ENCODE peak calls at places on chromosomes 16 and 17, in ten cellular contexts. E is heart right ventricle, V is stomach, J is IMR-90, L is body of pancreas, P is fibroblast of lung, M is osteoblast, K is choroid plexus epithelial cell, F is keratinocyte, N is kidney. B is an unnamed sample.

GRCh38 chr17:75267146-75267402 is 4.0 kb downstream of the MIF4GD start:
- DNase-seq in E (no peak), V (no peak), J (no peak), L (peak), P (no peak), M (no peak), K (no peak), F (no peak), N (no peak), B (no peak)

GRCh38 chr16:11308493-11309283 is 27.6 kb upstream of the PRM1 start:
- DNase-seq in E (no peak), V (no peak), J (no peak), L (no peak), P (no peak), M (peak), K (no peak), F (no peak), N (peak), B (no peak)

GRCh38 chr17:51801626-51802025 is 356.9 kb downstream of the CA10 start:
- DNase-seq in E (no peak), V (no peak), J (no peak), L (no peak), P (no peak), M (no peak), K (no peak), F (no peak), N (no peak), B (no peak)

GRCh38 chr17:29760279-29760721 is 137.6 kb upstream of the CORO6 start:
- DNase-seq in E (no peak), V (no peak), J (peak), L (no peak), P (peak), M (peak), K (peak), F (no peak), N (no peak), B (peak)

GRCh38 chr17:7712111-7712771 is 5.3 kb upstream of the DNAH2 start:
- DNase-seq in E (no peak), V (no peak), J (no peak), L (no peak), P (no peak), M (peak), K (peak), F (no peak), N (no peak), B (no peak)

GRCh38 chr16:85094176-85094805 is 18.0 kb downstream of the CIBAR2 start:
- DNase-seq in E (no peak), V (no peak), J (no peak), L (no peak), P (no peak), M (peak), K (no peak), F (no peak), N (no peak), B (no peak)

GRCh38 chr17:81436294-81436849 is 41.1 kb downstream of the BAHCC1 start:
- DNase-seq in E (peak), V (no peak), J (no peak), L (peak), P (no peak), M (no peak), K (no peak), F (no peak), N (no peak), B (peak)

GRCh38 chr17:17252149-17252810 is 15.3 kb upstream of the FLCN start:
- DNase-seq in E (no peak), V (no peak), J (no peak), L (no peak), P (no peak), M (no peak), K (no peak), F (no peak), N (no peak), B (peak)

GRCh38 chr16:3986235-3986544 is 105.7 kb upstream of the CREBBP start:
- DNase-seq in E (no peak), V (no peak), J (no peak), L (no peak), P (no peak), M (peak), K (no peak), F (no peak), N (no peak), B (no peak)

GRCh38 chr16:87993901-87994300 is 42.7 kb downstream of the BANP start:
- DNase-seq in E (no peak), V (no peak), J (no peak), L (no peak), P (no peak), M (no peak), K (no peak), F (no peak), N (no peak), B (no peak)

GRCh38 chr17:28727727-28728363 is 743 bp upstream of the NEK8 start:
- DNase-seq in E (peak), V (peak), J (peak), L (peak), P (peak), M (peak), K (peak), F (no peak), N (peak), B (peak)

GRCh38 chr17:46862949-46863348 is 11.6 kb downstream of the WNT9B start:
- DNase-seq in E (no peak), V (no peak), J (no peak), L (no peak), P (no peak), M (peak), K (no peak), F (no peak), N (peak), B (no peak)

GRCh38 chr17:3828151-3828851 is 17.7 kb downstream of the NCBP3 start:
- DNase-seq in E (no peak), V (peak), J (peak), L (no peak), P (peak), M (peak), K (peak), F (no peak), N (no peak), B (peak)

GRCh38 chr17:55264640-55265298 is at the start of gene HLF:
- DNase-seq in E (peak), V (peak), J (peak), L (peak), P (peak), M (peak), K (peak), F (no peak), N (peak), B (peak)

GRCh38 chr17:28125530-28126382 is 83.3 kb downstream of the NLK start:
- DNase-seq in E (no peak), V (no peak), J (no peak), L (peak), P (no peak), M (no peak), K (peak), F (no peak), N (no peak), B (no peak)

GRCh38 chr17:64313577-64313976 is 50.5 kb upstream of the TEX2 start:
- DNase-seq in E (no peak), V (no peak), J (no peak), L (no peak), P (no peak), M (no peak), K (no peak), F (no peak), N (no peak), B (no peak)

GRCh38 chr17:2921443-2921842 is 125.2 kb downstream of the RAP1GAP2 start:
- DNase-seq in E (no peak), V (no peak), J (no peak), L (no peak), P (no peak), M (no peak), K (no peak), F (no peak), N (no peak), B (no peak)

GRCh38 chr17:35449371-35449931 is 885 bp upstream of the SLFN13 start:
- DNase-seq in E (peak), V (peak), J (no peak), L (peak), P (peak), M (no peak), K (peak), F (no peak), N (peak), B (peak)

GRCh38 chr16:354286-354881 is 1.9 kb upstream of the AXIN1 start:
- DNase-seq in E (no peak), V (no peak), J (no peak), L (no peak), P (no peak), M (peak), K (no peak), F (peak), N (peak), B (no peak)

GRCh38 chr17:59892251-59892848 is 393 bp downstream of the TUBD1 start:
- DNase-seq in E (no peak), V (no peak), J (no peak), L (no peak), P (no peak), M (peak), K (no peak), F (no peak), N (peak), B (no peak)

GRCh38 chr16:12942861-12943260 is 41.5 kb downstream of the SHISA9 start:
- DNase-seq in E (no peak), V (no peak), J (no peak), L (no peak), P (no peak), M (no peak), K (no peak), F (no peak), N (no peak), B (no peak)

GRCh38 chr16:84826558-84826941 is 6.8 kb downstream of the CRISPLD2 start:
- DNase-seq in E (no peak), V (peak), J (peak), L (peak), P (no peak), M (peak), K (peak), F (no peak), N (no peak), B (peak)

GRCh38 chr17:74923538-74924249 is 379 bp upstream of the OTOP2 start:
- DNase-seq in E (peak), V (peak), J (peak), L (peak), P (peak), M (peak), K (peak), F (no peak), N (peak), B (peak)

DNA sequence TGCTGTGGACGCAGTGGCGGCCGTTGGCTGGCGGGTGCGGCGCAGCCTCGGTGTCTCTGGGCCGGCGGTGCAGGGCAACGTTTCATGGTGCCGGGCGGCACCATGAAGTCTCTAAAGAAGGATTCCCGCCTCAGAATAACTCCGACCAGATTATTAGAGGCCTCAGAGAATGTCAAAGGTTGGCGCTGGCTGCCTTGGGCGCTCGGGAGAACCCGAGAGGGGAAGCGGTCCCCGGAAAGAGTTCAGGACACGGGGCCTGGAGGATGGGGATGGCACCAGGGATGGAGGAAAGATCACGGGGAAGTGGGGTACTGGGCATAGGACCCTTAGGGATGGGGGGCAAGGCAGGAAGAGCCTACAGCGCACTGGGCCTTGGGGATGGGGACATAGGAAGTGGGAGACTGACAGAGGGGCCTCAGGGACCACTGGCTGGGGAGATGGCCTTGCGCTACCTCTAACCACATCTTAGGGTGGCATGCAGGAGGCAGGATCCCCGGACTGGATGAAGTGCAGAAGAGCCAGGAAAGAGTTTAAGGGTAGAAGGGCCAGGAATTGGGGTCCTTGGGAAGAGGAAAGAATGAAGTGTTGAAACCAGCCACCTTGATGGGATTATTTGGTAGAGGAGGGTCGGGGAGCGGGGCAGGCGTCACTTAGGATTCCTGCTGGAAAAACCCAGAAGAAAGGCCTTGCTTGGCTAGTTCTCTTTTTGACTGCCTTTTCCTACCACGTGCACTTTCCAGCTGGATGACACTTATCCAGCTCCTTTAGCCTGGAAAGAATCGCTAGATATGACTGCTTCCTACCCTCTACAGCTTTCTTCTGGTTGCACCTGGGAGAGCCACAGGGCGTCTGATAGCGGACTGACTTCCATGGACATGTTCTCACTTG is 578 bp downstream of the MYCBPAP start:
- DNase-seq in E (no peak), V (no peak), J (no peak), L (no peak), P (no peak), M (peak), K (no peak), F (no peak), N (peak), B (no peak)
- TF ChIP-seq CTCF in E (no peak), V (peak), J (no peak), L (no peak), P (no peak), M (no peak), K (no peak), F (no peak), N (no peak), B (no peak)

GRCh38 chr16:2787406-2787805 is at the start of gene PRSS33:
- DNase-seq in E (no peak), V (no peak), J (no peak), L (no peak), P (no peak), M (peak), K (no peak), F (no peak), N (no peak), B (no peak)

GRCh38 chr16:2785101-2785991 is 2.0 kb downstream of the PRSS33 start:
- DNase-seq in E (no peak), V (no peak), J (no peak), L (no peak), P (no peak), M (peak), K (no peak), F (no peak), N (no peak), B (no peak)

GRCh38 chr16:2786061-2786825 is 1.1 kb downstream of the PRSS33 start:
- DNase-seq in E (no peak), V (no peak), J (no peak), L (no peak), P (no peak), M (peak), K (no peak), F (no peak), N (no peak), B (no peak)

GRCh38 chr16:2786826-2787151 is 571 bp downstream of the PRSS33 start:
- DNase-seq in E (no peak), V (no peak), J (no peak), L (no peak), P (no peak), M (no peak), K (no peak), F (no peak), N (no peak), B (no peak)

GRCh38 chr16:2787961-2788360 is 601 bp upstream of the PRSS33 start:
- DNase-seq in E (no peak), V (no peak), J (no peak), L (no peak), P (no peak), M (peak), K (no peak), F (no peak), N (no peak), B (no peak)
- H3K4me3 ChIP-seq in E (no peak), V (no peak), J (no peak), L (no peak), P (no peak), M (no peak), K (no peak), F (no peak), N (no peak), B (no peak)

DNA sequence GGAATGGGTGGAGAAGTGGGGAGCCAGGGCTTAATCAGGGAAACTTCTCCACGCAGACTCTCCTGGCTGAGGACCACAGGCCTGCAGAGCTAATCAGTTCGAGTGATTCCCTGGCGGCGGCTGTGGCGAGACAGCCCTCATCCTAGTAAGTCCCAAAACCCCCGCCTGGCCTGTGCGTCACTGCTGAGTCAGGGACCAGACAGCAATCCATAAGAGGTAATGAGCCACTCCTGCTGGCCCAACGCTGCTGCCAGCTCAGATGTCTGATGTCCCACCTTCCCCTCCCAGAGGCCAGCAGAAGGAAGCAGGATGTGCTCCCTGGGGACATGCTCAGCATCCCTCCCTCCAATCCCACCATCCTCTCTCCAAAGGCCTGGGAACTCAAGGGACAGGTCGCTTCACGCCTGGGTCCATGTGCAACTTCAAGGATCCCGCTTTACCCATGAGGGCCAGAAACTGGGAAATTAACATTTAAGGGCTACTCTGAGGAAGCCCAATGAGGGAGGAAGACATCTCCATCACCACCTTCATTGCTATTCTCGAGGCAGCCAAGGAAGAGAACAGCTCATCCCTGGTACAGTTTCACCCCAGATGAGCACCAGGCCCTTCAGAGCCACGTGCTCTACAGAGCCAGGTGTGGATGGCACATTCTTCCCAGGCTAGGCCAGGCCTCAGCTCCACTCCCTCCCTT is 7.9 kb downstream of the ACLY start:
- DNase-seq in E (no peak), V (no peak), J (peak), L (peak), P (peak), M (peak), K (peak), F (no peak), N (no peak), B (peak)
- TF ChIP-seq CTCF in E (no peak), V (no peak), J (peak), L (no peak), P (no peak), M (no peak), K (no peak), F (no peak), N (no peak), B (no peak)

GRCh38 chr17:39791296-39791992 is 53.7 kb downstream of the GRB7 start:
- DNase-seq in E (no peak), V (no peak), J (no peak), L (no peak), P (no peak), M (no peak), K (no peak), F (no peak), N (no peak), B (no peak)

GRCh38 chr17:39793473-39793872 is 55.7 kb downstream of the GRB7 start:
- DNase-seq in E (no peak), V (no peak), J (no peak), L (no peak), P (no peak), M (no peak), K (no peak), F (no peak), N (no peak), B (no peak)

GRCh38 chr17:39794249-39794970 is 56.7 kb downstream of the GRB7 start:
- DNase-seq in E (no peak), V (peak), J (no peak), L (no peak), P (no peak), M (no peak), K (no peak), F (no peak), N (no peak), B (no peak)

GRCh38 chr17:39787743-39788484 is 50.2 kb downstream of the GRB7 start:
- DNase-seq in E (no peak), V (no peak), J (no peak), L (no peak), P (no peak), M (no peak), K (no peak), F (no peak), N (no peak), B (no peak)

DNA sequence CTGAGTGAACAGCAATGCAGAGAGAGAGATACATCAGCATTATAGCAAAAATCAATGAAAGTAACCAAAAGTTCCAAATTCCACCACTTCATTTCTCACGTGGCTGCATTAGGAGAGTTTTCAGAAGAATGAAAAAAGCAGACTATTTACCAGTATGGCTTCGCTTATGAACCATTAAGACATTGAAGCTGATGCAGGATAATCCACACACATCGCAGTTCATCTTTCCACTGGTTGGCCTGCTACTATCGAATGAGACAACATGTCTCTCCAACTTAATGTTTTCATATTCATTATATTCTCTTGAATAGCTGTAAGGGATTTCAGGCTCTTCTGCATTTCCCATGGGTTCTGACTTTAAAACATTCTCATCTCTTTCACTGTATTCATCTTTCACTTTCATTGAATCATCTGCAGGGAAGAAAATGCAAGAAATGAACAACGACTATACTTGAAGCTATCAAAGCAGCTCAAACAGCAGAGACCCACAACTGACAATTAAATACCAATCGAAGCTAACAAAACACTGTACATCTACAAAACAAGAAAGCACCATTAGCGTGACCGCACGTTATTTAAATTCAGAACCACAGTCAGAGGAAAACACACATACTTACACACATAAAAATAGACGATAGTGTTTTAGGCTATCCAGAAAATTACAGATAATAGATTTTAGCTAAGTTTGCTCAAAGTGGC is 54.9 kb downstream of the GRB7 start:
- DNase-seq in E (no peak), V (no peak), J (no peak), L (no peak), P (no peak), M (no peak), K (no peak), F (no peak), N (no peak), B (no peak)
- H3K4me3 ChIP-seq in E (no peak), V (no peak), J (no peak), L (no peak), P (no peak), M (no peak), K (no peak), F (no peak), N (no peak), B (no peak)

B was measured in cardiac fibroblast.